ENCODE peak calls at places on chromosome 19, in eight cellular contexts. One of them, this sample, is unnamed.

GRCh38 chr19:44512326-44513298 is 12.3 kb upstream of the ZNF180 start:
- DNase-seq in substantia nigra: no peak
- DNase-seq in endothelial cell: peak
- DNase-seq in GM20000: no peak
- DNase-seq in HS-5: peak
- DNase-seq in LoVo: peak
- DNase-seq in anterior cingulate cortex: no peak
- DNase-seq in upper lobe of right lung: no peak
- DNase-seq in this sample: peak

GRCh38 chr19:44607049-44607448 is 6.3 kb upstream of the IGSF23 start:
- DNase-seq in substantia nigra: no peak
- DNase-seq in endothelial cell: no peak
- DNase-seq in GM20000: no peak
- DNase-seq in HS-5: peak
- DNase-seq in LoVo: no peak
- DNase-seq in anterior cingulate cortex: no peak
- DNase-seq in upper lobe of right lung: no peak
- DNase-seq in this sample: no peak

GRCh38 chr19:47514151-47514868 is 553 bp downstream of the NAPA start:
- DNase-seq in substantia nigra: no peak
- DNase-seq in endothelial cell: no peak
- DNase-seq in GM20000: no peak
- DNase-seq in HS-5: no peak
- DNase-seq in LoVo: no peak
- DNase-seq in anterior cingulate cortex: no peak
- DNase-seq in upper lobe of right lung: no peak
- DNase-seq in this sample: no peak

GRCh38 chr19:843180-843835 is 2.5 kb downstream of the PRTN3 start:
- DNase-seq in substantia nigra: no peak
- DNase-seq in endothelial cell: peak
- DNase-seq in GM20000: no peak
- DNase-seq in HS-5: no peak
- DNase-seq in LoVo: no peak
- DNase-seq in anterior cingulate cortex: no peak
- DNase-seq in upper lobe of right lung: peak
- DNase-seq in this sample: no peak

GRCh38 chr19:17751912-17752273 is 616 bp downstream of the FCHO1 start:
- DNase-seq in substantia nigra: no peak
- DNase-seq in endothelial cell: no peak
- DNase-seq in GM20000: peak
- DNase-seq in HS-5: no peak
- DNase-seq in LoVo: no peak
- DNase-seq in anterior cingulate cortex: no peak
- DNase-seq in upper lobe of right lung: no peak
- DNase-seq in this sample: no peak

GRCh38 chr19:10402441-10403038 is 802 bp downstream of the CDC37 start:
- DNase-seq in substantia nigra: no peak
- DNase-seq in endothelial cell: peak
- DNase-seq in GM20000: no peak
- DNase-seq in HS-5: peak
- DNase-seq in LoVo: peak
- DNase-seq in anterior cingulate cortex: no peak
- DNase-seq in upper lobe of right lung: no peak
- DNase-seq in this sample: peak

GRCh38 chr19:35247526-35248309 is 1.1 kb upstream of the LSR start:
- DNase-seq in substantia nigra: no peak
- DNase-seq in endothelial cell: peak
- DNase-seq in GM20000: peak
- DNase-seq in HS-5: no peak
- DNase-seq in LoVo: peak
- DNase-seq in anterior cingulate cortex: no peak
- DNase-seq in upper lobe of right lung: peak
- DNase-seq in this sample: peak

GRCh38 chr19:39359026-39359425 is 16.8 kb downstream of the SAMD4B start:
- DNase-seq in substantia nigra: no peak
- DNase-seq in endothelial cell: no peak
- DNase-seq in GM20000: no peak
- DNase-seq in HS-5: no peak
- DNase-seq in LoVo: no peak
- DNase-seq in anterior cingulate cortex: no peak
- DNase-seq in upper lobe of right lung: no peak
- DNase-seq in this sample: no peak

GRCh38 chr19:45402469-45403070 is 2.3 kb downstream of the PPP1R13L start:
- DNase-seq in substantia nigra: no peak
- DNase-seq in endothelial cell: peak
- DNase-seq in GM20000: peak
- DNase-seq in HS-5: no peak
- DNase-seq in LoVo: peak
- DNase-seq in anterior cingulate cortex: no peak
- DNase-seq in upper lobe of right lung: peak
- DNase-seq in this sample: peak

GRCh38 chr19:27974082-27974513 is 1238.9 kb downstream of the UQCRFS1 start:
- DNase-seq in substantia nigra: no peak
- DNase-seq in endothelial cell: peak
- DNase-seq in GM20000: peak
- DNase-seq in HS-5: no peak
- DNase-seq in LoVo: peak
- DNase-seq in anterior cingulate cortex: no peak
- DNase-seq in upper lobe of right lung: no peak
- DNase-seq in this sample: no peak

GRCh38 chr19:39733841-39734240 is 4.0 kb downstream of the CLC start:
- DNase-seq in substantia nigra: no peak
- DNase-seq in endothelial cell: no peak
- DNase-seq in GM20000: no peak
- DNase-seq in HS-5: no peak
- DNase-seq in LoVo: no peak
- DNase-seq in anterior cingulate cortex: no peak
- DNase-seq in upper lobe of right lung: no peak
- DNase-seq in this sample: no peak

GRCh38 chr19:34926685-34927375 is at the start of gene ZNF30:
- DNase-seq in substantia nigra: peak
- DNase-seq in endothelial cell: peak
- DNase-seq in GM20000: peak
- DNase-seq in HS-5: peak
- DNase-seq in LoVo: peak
- DNase-seq in anterior cingulate cortex: peak
- DNase-seq in upper lobe of right lung: peak
- DNase-seq in this sample: peak

GRCh38 chr19:41705393-41706174 is 2.8 kb upstream of the CEACAM5 start:
- DNase-seq in substantia nigra: no peak
- DNase-seq in endothelial cell: peak
- DNase-seq in GM20000: peak
- DNase-seq in HS-5: no peak
- DNase-seq in LoVo: peak
- DNase-seq in anterior cingulate cortex: no peak
- DNase-seq in upper lobe of right lung: peak
- DNase-seq in this sample: peak

GRCh38 chr19:50695251-50696064 is 24.1 kb downstream of the SHANK1 start:
- DNase-seq in substantia nigra: no peak
- DNase-seq in endothelial cell: peak
- DNase-seq in GM20000: peak
- DNase-seq in HS-5: no peak
- DNase-seq in LoVo: peak
- DNase-seq in anterior cingulate cortex: no peak
- DNase-seq in upper lobe of right lung: no peak
- DNase-seq in this sample: no peak

GRCh38 chr19:18427080-18427751 is 8.0 kb downstream of the SSBP4 start:
- DNase-seq in substantia nigra: no peak
- DNase-seq in endothelial cell: no peak
- DNase-seq in GM20000: no peak
- DNase-seq in HS-5: no peak
- DNase-seq in LoVo: no peak
- DNase-seq in anterior cingulate cortex: no peak
- DNase-seq in upper lobe of right lung: no peak
- DNase-seq in this sample: no peak

This sample was measured in HAP-1.